ENCODE peak calls at places on chromosomes 16 and 17, in seven cellular contexts. One of them, this sample, is unnamed.

GRCh38 chr17:74160656-74161500 is 42.6 kb upstream of the RPL38 start:
- DNase-seq in right cardiac atrium: no peak
- DNase-seq in Panc1: no peak
- DNase-seq in stomach: no peak
- DNase-seq in tibial nerve: no peak
- DNase-seq in HepG2: no peak
- DNase-seq in CD4-positive, alpha-beta T cell: no peak
- DNase-seq in this sample: no peak

GRCh38 chr17:64694207-64694606 is 32.1 kb upstream of the SMURF2 start:
- DNase-seq in right cardiac atrium: peak; percentile 86
- DNase-seq in Panc1: no peak
- DNase-seq in stomach: peak; percentile 87
- DNase-seq in tibial nerve: peak; percentile 50
- DNase-seq in HepG2: peak; percentile 98
- DNase-seq in CD4-positive, alpha-beta T cell: no peak
- DNase-seq in this sample: peak; percentile 93

GRCh38 chr16:90046971-90047713 is 27.9 kb upstream of the DBNDD1 start:
- DNase-seq in right cardiac atrium: peak; percentile 90
- DNase-seq in Panc1: no peak
- DNase-seq in stomach: peak; percentile 80
- DNase-seq in tibial nerve: peak; percentile 58
- DNase-seq in HepG2: peak; percentile 45
- DNase-seq in CD4-positive, alpha-beta T cell: no peak
- DNase-seq in this sample: no peak

GRCh38 chr17:3551189-3551588 is 6.4 kb downstream of the TRPV3 start:
- DNase-seq in right cardiac atrium: no peak
- DNase-seq in Panc1: no peak
- DNase-seq in stomach: peak; percentile 42
- DNase-seq in tibial nerve: no peak
- DNase-seq in HepG2: no peak
- DNase-seq in CD4-positive, alpha-beta T cell: no peak
- DNase-seq in this sample: peak; percentile 87

GRCh38 chr16:78684040-78684611 is 584.7 kb downstream of the WWOX start:
- DNase-seq in right cardiac atrium: peak; percentile 86
- DNase-seq in Panc1: no peak
- DNase-seq in stomach: peak; percentile 38
- DNase-seq in tibial nerve: peak; percentile 56
- DNase-seq in HepG2: peak; percentile 51
- DNase-seq in CD4-positive, alpha-beta T cell: no peak
- DNase-seq in this sample: no peak

GRCh38 chr17:38324141-38324540 is 19.6 kb downstream of the GPR179 start:
- DNase-seq in right cardiac atrium: no peak
- DNase-seq in Panc1: no peak
- DNase-seq in stomach: no peak
- DNase-seq in tibial nerve: no peak
- DNase-seq in HepG2: no peak
- DNase-seq in CD4-positive, alpha-beta T cell: no peak
- DNase-seq in this sample: no peak

GRCh38 chr16:868846-869822 is 68.6 kb upstream of the GNG13 start:
- DNase-seq in right cardiac atrium: peak; percentile 44
- DNase-seq in Panc1: no peak
- DNase-seq in stomach: no peak
- DNase-seq in tibial nerve: no peak
- DNase-seq in HepG2: no peak
- DNase-seq in CD4-positive, alpha-beta T cell: no peak
- DNase-seq in this sample: no peak

GRCh38 chr16:4316732-4317461 is 1.0 kb downstream of the GLIS2 start:
- DNase-seq in right cardiac atrium: peak; percentile 91
- DNase-seq in Panc1: no peak
- DNase-seq in stomach: peak; percentile 74
- DNase-seq in tibial nerve: no peak
- DNase-seq in HepG2: no peak
- DNase-seq in CD4-positive, alpha-beta T cell: no peak
- DNase-seq in this sample: no peak

GRCh38 chr16:78630102-78630501 is 530.6 kb downstream of the WWOX start:
- DNase-seq in right cardiac atrium: no peak
- DNase-seq in Panc1: no peak
- DNase-seq in stomach: no peak
- DNase-seq in tibial nerve: no peak
- DNase-seq in HepG2: no peak
- DNase-seq in CD4-positive, alpha-beta T cell: no peak
- DNase-seq in this sample: no peak

GRCh38 chr17:78834571-78834970 is 6.0 kb downstream of the USP36 start:
- DNase-seq in right cardiac atrium: no peak
- DNase-seq in Panc1: no peak
- DNase-seq in stomach: no peak
- DNase-seq in tibial nerve: no peak
- DNase-seq in HepG2: no peak
- DNase-seq in CD4-positive, alpha-beta T cell: no peak
- DNase-seq in this sample: no peak

GRCh38 chr17:66707051-66707450 is 127.9 kb upstream of the CACNG5 start:
- DNase-seq in right cardiac atrium: no peak
- DNase-seq in Panc1: no peak
- DNase-seq in stomach: no peak
- DNase-seq in tibial nerve: no peak
- DNase-seq in HepG2: no peak
- DNase-seq in CD4-positive, alpha-beta T cell: no peak
- DNase-seq in this sample: no peak

GRCh38 chr16:85067024-85067423 is 39.4 kb downstream of the KIAA0513 start:
- DNase-seq in right cardiac atrium: peak; percentile 16
- DNase-seq in Panc1: no peak
- DNase-seq in stomach: no peak
- DNase-seq in tibial nerve: no peak
- DNase-seq in HepG2: no peak
- DNase-seq in CD4-positive, alpha-beta T cell: no peak
- DNase-seq in this sample: no peak

GRCh38 chr16:53664724-53665345 is 38.8 kb downstream of the RPGRIP1L start:
- DNase-seq in right cardiac atrium: peak; percentile 32
- DNase-seq in Panc1: no peak
- DNase-seq in stomach: no peak
- DNase-seq in tibial nerve: no peak
- DNase-seq in HepG2: no peak
- DNase-seq in CD4-positive, alpha-beta T cell: no peak
- DNase-seq in this sample: no peak

GRCh38 chr17:1462164-1463112 is 6.4 kb upstream of the CRK start:
- DNase-seq in right cardiac atrium: peak; percentile 76
- DNase-seq in Panc1: no peak
- DNase-seq in stomach: peak; percentile 34
- DNase-seq in tibial nerve: no peak
- DNase-seq in HepG2: no peak
- DNase-seq in CD4-positive, alpha-beta T cell: no peak
- DNase-seq in this sample: peak; percentile 79

GRCh38 chr16:69143116-69143515 is 10.7 kb downstream of the UTP4 start:
- DNase-seq in right cardiac atrium: peak; percentile 39
- DNase-seq in Panc1: no peak
- DNase-seq in stomach: no peak
- DNase-seq in tibial nerve: no peak
- DNase-seq in HepG2: peak; percentile 30
- DNase-seq in CD4-positive, alpha-beta T cell: no peak
- DNase-seq in this sample: no peak

GRCh38 chr17:83073389-83074063 is 5.9 kb upstream of the METRNL start:
- DNase-seq in right cardiac atrium: no peak
- DNase-seq in Panc1: no peak
- DNase-seq in stomach: peak; percentile 77
- DNase-seq in tibial nerve: no peak
- DNase-seq in HepG2: no peak
- DNase-seq in CD4-positive, alpha-beta T cell: no peak
- DNase-seq in this sample: peak; percentile 94

GRCh38 chr16:1913327-1914083 is 4.7 kb downstream of the HS3ST6 start:
- DNase-seq in right cardiac atrium: peak; percentile 9
- DNase-seq in Panc1: no peak
- DNase-seq in stomach: peak; percentile 83
- DNase-seq in tibial nerve: no peak
- DNase-seq in HepG2: no peak
- DNase-seq in CD4-positive, alpha-beta T cell: no peak
- DNase-seq in this sample: peak; percentile 93

GRCh38 chr17:8005357-8005756 is 2.9 kb downstream of the GUCY2D start:
- DNase-seq in right cardiac atrium: no peak
- DNase-seq in Panc1: no peak
- DNase-seq in stomach: no peak
- DNase-seq in tibial nerve: no peak
- DNase-seq in HepG2: no peak
- DNase-seq in CD4-positive, alpha-beta T cell: no peak
- DNase-seq in this sample: no peak

GRCh38 chr16:10728035-10728462 is 15.6 kb upstream of the NUBP1 start:
- DNase-seq in right cardiac atrium: no peak
- DNase-seq in Panc1: no peak
- DNase-seq in stomach: no peak
- DNase-seq in tibial nerve: no peak
- DNase-seq in HepG2: peak; percentile 70
- DNase-seq in CD4-positive, alpha-beta T cell: no peak
- DNase-seq in this sample: no peak

GRCh38 chr16:1613240-1613639 is 1.1 kb downstream of the CRAMP1 start:
- DNase-seq in right cardiac atrium: no peak
- DNase-seq in Panc1: no peak
- DNase-seq in stomach: no peak
- DNase-seq in tibial nerve: no peak
- DNase-seq in HepG2: no peak
- DNase-seq in CD4-positive, alpha-beta T cell: no peak
- DNase-seq in this sample: no peak

GRCh38 chr16:58474296-58474695 is 25.6 kb upstream of the NDRG4 start:
- DNase-seq in right cardiac atrium: no peak
- DNase-seq in Panc1: no peak
- DNase-seq in stomach: no peak
- DNase-seq in tibial nerve: no peak
- DNase-seq in HepG2: no peak
- DNase-seq in CD4-positive, alpha-beta T cell: no peak
- DNase-seq in this sample: no peak

GRCh38 chr16:85423186-85423550 is 190.0 kb upstream of the GSE1 start:
- DNase-seq in right cardiac atrium: no peak
- DNase-seq in Panc1: no peak
- DNase-seq in stomach: no peak
- DNase-seq in tibial nerve: no peak
- DNase-seq in HepG2: no peak
- DNase-seq in CD4-positive, alpha-beta T cell: no peak
- DNase-seq in this sample: no peak

GRCh38 chr17:44130693-44131349 is 7.4 kb upstream of the HDAC5 start:
- DNase-seq in right cardiac atrium: no peak
- DNase-seq in Panc1: no peak
- DNase-seq in stomach: no peak
- DNase-seq in tibial nerve: no peak
- DNase-seq in HepG2: peak; percentile 67
- DNase-seq in CD4-positive, alpha-beta T cell: no peak
- DNase-seq in this sample: peak; percentile 55

GRCh38 chr17:39739020-39739884 is 1.5 kb downstream of the GRB7 start:
- DNase-seq in right cardiac atrium: peak; percentile 63
- DNase-seq in Panc1: no peak
- DNase-seq in stomach: peak; percentile 89
- DNase-seq in tibial nerve: no peak
- DNase-seq in HepG2: peak; percentile 100
- DNase-seq in CD4-positive, alpha-beta T cell: no peak
- DNase-seq in this sample: peak; percentile 97

GRCh38 chr16:1989826-1990335 is at the start of gene SYNGR3:
- DNase-seq in right cardiac atrium: no peak
- DNase-seq in Panc1: no peak
- DNase-seq in stomach: no peak
- DNase-seq in tibial nerve: no peak
- DNase-seq in HepG2: no peak
- DNase-seq in CD4-positive, alpha-beta T cell: no peak
- DNase-seq in this sample: peak; percentile 10

GRCh38 chr17:77999413-78000173 is 41.1 kb downstream of the TNRC6C start:
- DNase-seq in right cardiac atrium: no peak
- DNase-seq in Panc1: no peak
- DNase-seq in stomach: no peak
- DNase-seq in tibial nerve: no peak
- DNase-seq in HepG2: peak; percentile 21
- DNase-seq in CD4-positive, alpha-beta T cell: no peak
- DNase-seq in this sample: no peak

GRCh38 chr17:13244511-13244910 is 226.7 kb upstream of the ELAC2 start:
- DNase-seq in right cardiac atrium: no peak
- DNase-seq in Panc1: no peak
- DNase-seq in stomach: no peak
- DNase-seq in tibial nerve: peak; percentile 61
- DNase-seq in HepG2: no peak
- DNase-seq in CD4-positive, alpha-beta T cell: no peak
- DNase-seq in this sample: no peak

GRCh38 chr17:5100832-5101231 is 10.8 kb downstream of the ZNF232 start:
- DNase-seq in right cardiac atrium: no peak
- DNase-seq in Panc1: no peak
- DNase-seq in stomach: no peak
- DNase-seq in tibial nerve: no peak
- DNase-seq in HepG2: no peak
- DNase-seq in CD4-positive, alpha-beta T cell: no peak
- DNase-seq in this sample: no peak
- H3K9me3 ChIP-seq in right cardiac atrium: no peaks in the 10 kb centered on the region
- H3K9me3 ChIP-seq in Panc1: peaks cover 3% of the 10 kb centered on the region
- H3K9me3 ChIP-seq in stomach: peaks cover 37% of the 10 kb centered on the region
- H3K9me3 ChIP-seq in tibial nerve: no peaks in the 10 kb centered on the region
- H3K9me3 ChIP-seq in HepG2: peaks cover 14% of the 10 kb centered on the region
- H3K9me3 ChIP-seq in CD4-positive, alpha-beta T cell: peaks cover 17% of the 10 kb centered on the region
- H3K9me3 ChIP-seq in this sample: peaks cover 6% of the 10 kb centered on the region

DNA sequence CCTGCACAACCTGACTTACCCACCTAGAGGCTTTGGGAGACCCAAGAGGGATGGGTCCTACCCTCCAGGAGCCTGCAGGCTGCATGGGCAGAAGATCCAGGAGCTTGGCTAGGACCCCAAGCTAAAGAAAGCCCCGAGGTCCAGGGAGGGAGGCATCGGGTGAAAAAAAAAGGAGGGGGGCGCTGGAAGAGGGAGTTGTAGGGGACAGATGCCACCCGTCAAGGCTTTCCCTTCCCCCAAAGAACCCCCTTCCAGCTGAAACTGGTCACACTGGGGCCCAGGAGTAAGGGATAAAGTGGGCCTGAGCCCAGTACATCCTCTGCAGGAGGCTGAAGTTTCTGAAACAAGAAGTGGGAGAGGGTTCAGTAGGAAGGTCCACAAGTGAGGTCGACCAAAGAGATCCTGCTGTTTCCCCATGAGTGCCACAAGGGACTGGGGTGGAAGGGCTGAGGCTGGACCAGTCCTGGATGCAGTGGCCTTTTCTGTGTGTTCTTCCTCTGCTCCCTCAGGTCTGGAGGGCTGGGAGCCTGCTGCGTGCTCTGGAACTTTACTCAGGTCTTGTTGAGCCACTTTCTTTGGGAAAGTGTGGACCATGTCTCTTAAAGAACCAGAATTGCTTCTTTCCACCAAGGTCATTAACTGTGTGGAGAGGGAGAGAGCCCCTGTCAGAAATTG is 14.2 kb upstream of the CBFB start:
- DNase-seq in right cardiac atrium: no peak
- DNase-seq in Panc1: no peak
- DNase-seq in stomach: no peak
- DNase-seq in tibial nerve: no peak
- DNase-seq in HepG2: no peak
- DNase-seq in CD4-positive, alpha-beta T cell: no peak
- DNase-seq in this sample: no peak
- H3K27ac ChIP-seq in right cardiac atrium: peak overlapping the region; percentile 59
- H3K27ac ChIP-seq in Panc1: no peak overlapping the region
- H3K27ac ChIP-seq in stomach: peak overlapping the region; percentile 52
- H3K27ac ChIP-seq in tibial nerve: peak overlapping the region; percentile 78
- H3K27ac ChIP-seq in HepG2: no peak overlapping the region
- H3K27ac ChIP-seq in CD4-positive, alpha-beta T cell: no peak overlapping the region
- H3K27ac ChIP-seq in this sample: peak overlapping the region; percentile 16

GRCh38 chr17:4665027-4665426 is 23.5 kb upstream of the ALOX15 start:
- DNase-seq in right cardiac atrium: no peak
- DNase-seq in Panc1: no peak
- DNase-seq in stomach: no peak
- DNase-seq in tibial nerve: no peak
- DNase-seq in HepG2: no peak
- DNase-seq in CD4-positive, alpha-beta T cell: no peak
- DNase-seq in this sample: peak; percentile 77
- H3K9me3 ChIP-seq in right cardiac atrium: no peaks in the 10 kb centered on the region
- H3K9me3 ChIP-seq in Panc1: no peaks in the 10 kb centered on the region
- H3K9me3 ChIP-seq in stomach: no peaks in the 10 kb centered on the region
- H3K9me3 ChIP-seq in tibial nerve: no peaks in the 10 kb centered on the region
- H3K9me3 ChIP-seq in HepG2: no peaks in the 10 kb centered on the region
- H3K9me3 ChIP-seq in CD4-positive, alpha-beta T cell: no peaks in the 10 kb centered on the region
- H3K9me3 ChIP-seq in this sample: no peaks in the 10 kb centered on the region

GRCh38 chr17:76491271-76492184 is 9.7 kb downstream of the RHBDF2 start:
- DNase-seq in right cardiac atrium: no peak
- DNase-seq in Panc1: no peak
- DNase-seq in stomach: no peak
- DNase-seq in tibial nerve: no peak
- DNase-seq in HepG2: no peak
- DNase-seq in CD4-positive, alpha-beta T cell: no peak
- DNase-seq in this sample: peak; percentile 42
- H3K27ac ChIP-seq in right cardiac atrium: no peak overlapping the region
- H3K27ac ChIP-seq in Panc1: no peak overlapping the region
- H3K27ac ChIP-seq in stomach: peak overlapping the region; percentile 85
- H3K27ac ChIP-seq in tibial nerve: peak overlapping the region; percentile 82
- H3K27ac ChIP-seq in HepG2: no peak overlapping the region
- H3K27ac ChIP-seq in CD4-positive, alpha-beta T cell: no peak overlapping the region
- H3K27ac ChIP-seq in this sample: peak overlapping the region; percentile 69